ENCODE peak calls at places on chromosomes 11 and 22, in nine cellular contexts. J is ovary; O is NB4; U is CD4-positive, alpha-beta T cell; D is left ventricle myocardium inferior; Z is fibroblast of mammary gland; M is cardiac muscle cell; K is tibial nerve; R is omental fat pad. L is an unnamed sample.
A peak's percentile ranks its signal among the peaks of the same experiment; 100 is the strongest.

GRCh38 chr11:121525376-121525775 is 72.6 kb upstream of the SORL1-AS1 start:
- DNase-seq in J (no peak), O (no peak), U (no peak), D (no peak), Z (no peak), M (no peak), K (no peak), R (no peak), L (no peak)

GRCh38 chr22:20239063-20239950 is 28.8 kb downstream of the RTN4R start:
- DNase-seq in J (peak; percentile 76), O (peak; percentile 94), U (no peak), D (peak; percentile 52), Z (peak; percentile 14), M (no peak), K (no peak), R (no peak), L (peak; percentile 64)

GRCh38 chr22:35292786-35293185 is 6.9 kb upstream of the TOM1 start:
- DNase-seq in J (no peak), O (no peak), U (no peak), D (no peak), Z (no peak), M (no peak), K (no peak), R (no peak), L (no peak)

GRCh38 chr11:33775832-33776231 is 1.5 kb upstream of the FBXO3 start:
- DNase-seq in J (no peak), O (no peak), U (no peak), D (no peak), Z (no peak), M (no peak), K (no peak), R (no peak), L (no peak)

GRCh38 chr11:43644626-43645299 is 35.8 kb upstream of the HSD17B12 start:
- DNase-seq in J (no peak), O (peak; percentile 24), U (no peak), D (no peak), Z (peak; percentile 52), M (no peak), K (no peak), R (no peak), L (no peak)

GRCh38 chr11:110430267-110431211 is 791 bp downstream of the FDX1 start:
- DNase-seq in J (peak; percentile 20), O (peak; percentile 53), U (peak; percentile 52), D (no peak), Z (peak; percentile 48), M (peak; percentile 33), K (no peak), R (no peak), L (no peak)

GRCh38 chr22:19797086-19797485 is 36.5 kb downstream of the TBX1 start:
- DNase-seq in J (no peak), O (no peak), U (no peak), D (no peak), Z (no peak), M (no peak), K (no peak), R (no peak), L (no peak)

GRCh38 chr11:128667873-128668272 is 26.0 kb upstream of the FLI1 start:
- DNase-seq in J (no peak), O (no peak), U (no peak), D (no peak), Z (peak; percentile 14), M (no peak), K (no peak), R (no peak), L (no peak)

GRCh38 chr11:105862736-105863367 is 159.2 kb downstream of the MSANTD4 start:
- DNase-seq in J (no peak), O (peak; percentile 60), U (no peak), D (no peak), Z (peak; percentile 65), M (peak; percentile 62), K (no peak), R (no peak), L (no peak)

GRCh38 chr11:112837162-112837826 is 123.9 kb upstream of the NCAM1 start:
- DNase-seq in J (no peak), O (peak; percentile 22), U (no peak), D (no peak), Z (no peak), M (peak; percentile 42), K (no peak), R (no peak), L (no peak)

GRCh38 chr11:117824571-117825537 is at the start of gene FXYD2:
- DNase-seq in J (peak; percentile 79), O (no peak), U (peak; percentile 24), D (peak; percentile 74), Z (peak; percentile 51), M (no peak), K (peak; percentile 28), R (peak; percentile 25), L (peak; percentile 79)

GRCh38 chr11:358129-358805 is 11.0 kb upstream of the B4GALNT4 start:
- DNase-seq in J (no peak), O (no peak), U (no peak), D (no peak), Z (no peak), M (no peak), K (no peak), R (no peak), L (no peak)

GRCh38 chr11:355581-356458 is 13.5 kb upstream of the B4GALNT4 start:
- DNase-seq in J (peak; percentile 98), O (peak; percentile 93), U (peak; percentile 90), D (peak; percentile 94), Z (peak; percentile 92), M (peak; percentile 91), K (peak; percentile 93), R (peak; percentile 77), L (peak; percentile 95)

GRCh38 chr11:359181-359714 is 10.1 kb upstream of the B4GALNT4 start:
- DNase-seq in J (no peak), O (no peak), U (no peak), D (no peak), Z (no peak), M (no peak), K (no peak), R (no peak), L (no peak)

GRCh38 chr11:357582-357981 is 11.7 kb upstream of the B4GALNT4 start:
- DNase-seq in J (no peak), O (no peak), U (no peak), D (no peak), Z (no peak), M (no peak), K (no peak), R (no peak), L (no peak)

GRCh38 chr11:356610-357009 is 12.7 kb upstream of the B4GALNT4 start:
- DNase-seq in J (no peak), O (no peak), U (no peak), D (no peak), Z (no peak), M (no peak), K (no peak), R (no peak), L (no peak)
- TF ChIP-seq CTCF in J (no peak), O (no peak), U (no peak), D (no peak), Z (no peak), M (no peak), K (no peak), R (no peak), L (no peak)

GRCh38 chr11:72078477-72078876 is 1.9 kb downstream of the NUMA1 start:
- DNase-seq in J (no peak), O (no peak), U (no peak), D (no peak), Z (no peak), M (no peak), K (no peak), R (no peak), L (no peak)

GRCh38 chr11:72072348-72072747 is 8.0 kb downstream of the NUMA1 start:
- DNase-seq in J (no peak), O (peak; percentile 41), U (no peak), D (no peak), Z (peak; percentile 61), M (no peak), K (no peak), R (no peak), L (no peak)

GRCh38 chr11:72070486-72070885 is 9.9 kb downstream of the NUMA1 start:
- DNase-seq in J (no peak), O (no peak), U (no peak), D (no peak), Z (no peak), M (no peak), K (no peak), R (no peak), L (no peak)

GRCh38 chr11:72075756-72076155 is 4.6 kb downstream of the NUMA1 start:
- DNase-seq in J (no peak), O (no peak), U (no peak), D (no peak), Z (no peak), M (no peak), K (no peak), R (no peak), L (no peak)

GRCh38 chr11:72075109-72075508 is 5.2 kb downstream of the NUMA1 start:
- DNase-seq in J (no peak), O (peak; percentile 68), U (no peak), D (no peak), Z (no peak), M (no peak), K (peak; percentile 31), R (no peak), L (no peak)
- TF ChIP-seq CTCF in J (no peak), O (peak; percentile 61), U (no peak), D (no peak), Z (no peak), M (peak; percentile 19), K (no peak), R (no peak), L (no peak)

GRCh38 chr11:48354013-48354412 is 12.3 kb downstream of the OR4C5 start:
- DNase-seq in J (no peak), O (no peak), U (no peak), D (no peak), Z (no peak), M (no peak), K (no peak), R (no peak), L (no peak)

GRCh38 chr11:48354677-48355076 is 11.6 kb downstream of the OR4C5 start:
- DNase-seq in J (no peak), O (no peak), U (no peak), D (no peak), Z (no peak), M (no peak), K (no peak), R (no peak), L (no peak)
- TF ChIP-seq CTCF in J (no peak), O (no peak), U (no peak), D (no peak), Z (no peak), M (no peak), K (no peak), R (no peak), L (no peak)

DNA sequence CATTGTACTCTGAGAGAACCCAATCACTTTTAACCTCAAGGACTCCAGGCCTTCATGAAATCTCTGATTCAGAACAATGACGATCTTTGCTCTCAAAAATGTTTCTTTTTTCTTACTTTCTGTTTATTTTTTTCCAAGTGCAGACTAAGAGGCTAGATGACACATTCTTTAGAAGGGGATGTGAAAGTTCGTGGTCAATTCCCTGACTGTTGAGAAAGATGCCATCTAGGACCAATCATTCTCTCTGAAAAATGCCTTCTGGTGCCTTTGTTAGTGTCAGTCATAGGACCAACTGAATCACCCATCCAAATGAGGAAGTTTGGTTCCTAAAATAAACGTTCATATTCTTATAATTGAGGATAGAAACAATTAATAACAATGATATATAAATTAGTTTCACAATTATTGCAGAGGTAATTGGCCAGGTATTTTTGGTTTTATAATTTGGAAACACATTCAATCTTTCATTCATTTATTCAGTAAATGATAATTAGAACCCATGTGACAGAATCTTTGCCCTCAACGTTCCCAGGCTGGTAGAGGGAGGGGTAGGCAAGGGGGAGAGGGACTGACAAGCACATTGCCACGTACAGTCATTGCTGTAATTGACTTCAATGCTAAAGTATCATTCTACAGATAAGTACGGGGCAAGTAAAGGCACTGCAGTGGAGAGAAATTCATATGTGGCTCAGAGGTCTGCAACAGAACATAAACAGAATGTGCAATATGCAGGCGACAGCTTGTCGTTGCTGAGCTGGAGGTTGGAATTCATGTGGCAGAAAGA is 333.4 kb upstream of the MPPED2 start:
- DNase-seq in J (no peak), O (peak; percentile 41), U (no peak), D (no peak), Z (peak; percentile 6), M (no peak), K (no peak), R (no peak), L (no peak)
- TF ChIP-seq CTCF in J (no peak), O (no peak), U (no peak), D (no peak), Z (no peak), M (no peak), K (no peak), R (no peak), L (no peak)